ENCODE peak calls at places on chromosomes 16 and 17, in six cellular contexts. O is colonic mucosa, Q is right lobe of liver, A is ovary, Y is tibial artery, C is left lung. T is an unnamed sample.

GRCh38 chr17:43543300-43543699 is 2.8 kb downstream of the ETV4 start:
- DNase-seq in O (no peak), C (no peak), Q (no peak), Y (no peak), A (no peak), T (no peak)

GRCh38 chr16:51994597-51994996 is 552.3 kb downstream of the TOX3 start:
- DNase-seq in A (no peak), C (no peak), Q (peak; percentile 59), O (peak; percentile 61), Y (no peak), T (no peak)

GRCh38 chr17:81180836-81181810 is 15.1 kb upstream of the AATK start:
- DNase-seq in O (no peak), Y (no peak), C (no peak), A (no peak), Q (no peak), T (no peak)

GRCh38 chr17:6147054-6147453 is 76.9 kb downstream of the WSCD1 start:
- DNase-seq in Y (no peak), C (no peak), O (no peak), Q (no peak), A (no peak), T (no peak)

GRCh38 chr16:17246974-17247718 is 223.6 kb downstream of the XYLT1 start:
- DNase-seq in Q (no peak), C (no peak), O (no peak), A (no peak), Y (no peak), T (no peak)

GRCh38 chr17:68909066-68909465 is 46.1 kb downstream of the ABCA8 start:
- DNase-seq in C (no peak), O (no peak), Q (no peak), A (peak; percentile 70), Y (peak; percentile 73), T (peak; percentile 72)

GRCh38 chr17:26962255-26963162 is 331.4 kb upstream of the WSB1 start:
- DNase-seq in Y (no peak), Q (no peak), C (peak; percentile 81), O (no peak), A (no peak), T (no peak)

GRCh38 chr17:31631759-31632158 is 227.3 kb downstream of the COPRS start:
- DNase-seq in Y (no peak), O (no peak), C (no peak), Q (peak; percentile 51), A (no peak), T (no peak)

GRCh38 chr16:8528471-8528870 is 61.8 kb downstream of the TMEM114 start:
- DNase-seq in A (no peak), Q (no peak), O (no peak), Y (no peak), C (no peak), T (no peak)

GRCh38 chr17:58309918-58310259 is 18.7 kb downstream of the TSPOAP1 start:
- DNase-seq in Y (no peak), A (no peak), C (no peak), O (no peak), Q (no peak), T (no peak)

GRCh38 chr16:2964416-2965223 is 545 bp downstream of the KREMEN2 start:
- DNase-seq in Y (no peak), O (peak; percentile 68), C (peak; percentile 89), A (no peak), Q (peak; percentile 46), T (no peak)

GRCh38 chr17:78407387-78407990 is 29.0 kb downstream of the PGS1 start:
- DNase-seq in C (peak; percentile 32), Y (no peak), O (no peak), Q (no peak), A (no peak), T (no peak)

GRCh38 chr17:80596760-80597608 is 52.3 kb downstream of the RPTOR start:
- DNase-seq in Y (no peak), C (no peak), O (no peak), Q (no peak), A (no peak), T (no peak)

GRCh38 chr16:11597268-11597690 is 10.6 kb upstream of the LITAF start:
- DNase-seq in O (peak; percentile 64), Y (peak; percentile 26), C (no peak), A (no peak), Q (no peak), T (no peak)
- H3K27ac ChIP-seq in O (peak overlapping the region; percentile 66), Y (peak overlapping the region; percentile 39), C (peak overlapping the region; percentile 95), A (peak overlapping the region; percentile 26), Q (no peak overlapping the region), T (peak overlapping the region; percentile 21)

GRCh38 chr17:14818469-14818868 is 446.7 kb downstream of the PMP22 start:
- DNase-seq in O (no peak), Y (no peak), A (no peak), Q (no peak), C (no peak), T (no peak)

GRCh38 chr17:14808425-14808824 is 456.7 kb downstream of the PMP22 start:
- DNase-seq in Y (no peak), A (no peak), O (no peak), Q (no peak), C (no peak), T (no peak)

GRCh38 chr17:14815079-14815478 is 450.0 kb downstream of the PMP22 start:
- DNase-seq in Q (no peak), A (no peak), C (no peak), Y (no peak), O (no peak), T (no peak)

GRCh38 chr17:14813649-14814048 is 451.5 kb downstream of the PMP22 start:
- DNase-seq in Q (peak; percentile 54), O (no peak), A (no peak), C (peak; percentile 87), Y (no peak), T (no peak)
- TF ChIP-seq CTCF in Q (peak; percentile 51), O (no peak), A (no peak), C (peak; percentile 13), Y (no peak), T (no peak)

GRCh38 chr17:53227514-53227913 is 595.2 kb upstream of the KIF2B start:
- DNase-seq in O (no peak), Y (no peak), C (no peak), A (no peak), Q (no peak), T (no peak)
- H3K9me3 ChIP-seq in O (no peaks in the 10 kb centered on the region), Y (no peaks in the 10 kb centered on the region), C (no peaks in the 10 kb centered on the region), A (no peaks in the 10 kb centered on the region), Q (no peaks in the 10 kb centered on the region), T (peaks cover 3% of the 10 kb centered on the region)

GRCh38 chr17:19431691-19432090 is 20.7 kb downstream of the RNF112 start:
- DNase-seq in Q (no peak), Y (no peak), O (no peak), C (no peak), A (no peak), T (no peak)

GRCh38 chr17:19433727-19434340 is 22.8 kb downstream of the RNF112 start:
- DNase-seq in Y (no peak), O (no peak), A (no peak), C (no peak), Q (no peak), T (no peak)

DNA sequence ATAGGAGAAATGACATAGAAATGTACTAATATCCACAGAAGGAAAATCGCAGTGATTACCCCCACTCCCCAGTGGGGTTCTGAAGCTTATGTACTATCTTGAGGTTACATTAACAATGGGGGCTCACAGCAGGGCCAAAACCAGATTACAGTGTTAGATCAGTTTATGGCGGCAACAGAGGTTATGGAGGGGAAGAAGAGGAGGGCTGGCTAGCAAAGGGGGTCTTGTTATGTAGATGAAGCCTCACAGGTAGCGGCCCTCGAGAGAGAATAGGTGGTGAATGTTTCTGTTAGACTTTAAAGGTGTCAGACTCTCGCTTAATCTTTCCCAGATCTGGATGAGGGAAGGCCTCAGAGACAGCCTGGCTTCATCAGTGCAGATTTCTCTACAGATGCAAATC is 22.2 kb downstream of the RNF112 start:
- DNase-seq in C (no peak), Y (no peak), O (no peak), Q (no peak), A (no peak), T (no peak)
- H3K27ac ChIP-seq in C (no peak overlapping the region), Y (no peak overlapping the region), O (no peak overlapping the region), Q (no peak overlapping the region), A (no peak overlapping the region), T (no peak overlapping the region)

GRCh38 chr16:527015-527903 is at the start of gene CAPN15:
- DNase-seq in A (peak; percentile 90), Y (peak; percentile 78), C (peak; percentile 95), O (peak; percentile 85), Q (peak; percentile 91), T (peak; percentile 56)
- TF ChIP-seq CTCF in A (no peak), Y (peak; percentile 33), C (no peak), O (peak; percentile 28), Q (no peak), T (peak; percentile 2)